ENCODE peak calls at places on chromosomes 1 and 21, in eight cellular contexts. One of them, this sample, is unnamed.

GRCh38 chr1:69929278-69930057 is 275.9 kb downstream of the LRRC40 start:
- DNase-seq in substantia nigra: no peak
- DNase-seq in SJSA1: no peak
- DNase-seq in CD8-positive, alpha-beta memory T cell: no peak
- DNase-seq in lower lobe of right lung: no peak
- DNase-seq in caudate nucleus: no peak
- DNase-seq in GM23248: peak
- DNase-seq in heart left ventricle: no peak
- DNase-seq in this sample: no peak

GRCh38 chr1:111603979-111604378 is 15.6 kb upstream of the RAP1A start:
- DNase-seq in SJSA1: no peak
- DNase-seq in GM23248: no peak
- DNase-seq in heart left ventricle: no peak
- DNase-seq in substantia nigra: peak
- DNase-seq in caudate nucleus: no peak
- DNase-seq in lower lobe of right lung: no peak
- DNase-seq in CD8-positive, alpha-beta memory T cell: peak
- DNase-seq in this sample: peak

GRCh38 chr1:20981903-20982695 is 194.6 kb downstream of the EIF4G3 start:
- DNase-seq in GM23248: peak
- DNase-seq in SJSA1: no peak
- DNase-seq in heart left ventricle: no peak
- DNase-seq in substantia nigra: no peak
- DNase-seq in CD8-positive, alpha-beta memory T cell: no peak
- DNase-seq in lower lobe of right lung: no peak
- DNase-seq in caudate nucleus: no peak
- DNase-seq in this sample: no peak

GRCh38 chr1:59730302-59730701 is 84.4 kb upstream of the HOOK1 start:
- DNase-seq in SJSA1: no peak
- DNase-seq in GM23248: peak
- DNase-seq in CD8-positive, alpha-beta memory T cell: no peak
- DNase-seq in lower lobe of right lung: no peak
- DNase-seq in caudate nucleus: no peak
- DNase-seq in substantia nigra: no peak
- DNase-seq in heart left ventricle: no peak
- DNase-seq in this sample: no peak

GRCh38 chr1:245225267-245225666 is 70.5 kb downstream of the KIF26B start:
- DNase-seq in CD8-positive, alpha-beta memory T cell: no peak
- DNase-seq in SJSA1: no peak
- DNase-seq in lower lobe of right lung: no peak
- DNase-seq in substantia nigra: no peak
- DNase-seq in heart left ventricle: no peak
- DNase-seq in caudate nucleus: no peak
- DNase-seq in GM23248: peak
- DNase-seq in this sample: no peak

GRCh38 chr21:45421071-45421845 is 16.3 kb downstream of the COL18A1 start:
- DNase-seq in heart left ventricle: peak
- DNase-seq in SJSA1: no peak
- DNase-seq in CD8-positive, alpha-beta memory T cell: no peak
- DNase-seq in GM23248: no peak
- DNase-seq in substantia nigra: no peak
- DNase-seq in lower lobe of right lung: peak
- DNase-seq in caudate nucleus: no peak
- DNase-seq in this sample: no peak

GRCh38 chr1:226002667-226003501 is 3.7 kb upstream of the SDE2 start:
- DNase-seq in CD8-positive, alpha-beta memory T cell: no peak
- DNase-seq in caudate nucleus: no peak
- DNase-seq in lower lobe of right lung: peak
- DNase-seq in substantia nigra: peak
- DNase-seq in SJSA1: peak
- DNase-seq in GM23248: peak
- DNase-seq in heart left ventricle: peak
- DNase-seq in this sample: no peak

GRCh38 chr1:228344631-228345072 is 62.0 kb downstream of the TRIM11 start:
- DNase-seq in SJSA1: no peak
- DNase-seq in caudate nucleus: no peak
- DNase-seq in GM23248: no peak
- DNase-seq in heart left ventricle: peak
- DNase-seq in lower lobe of right lung: peak
- DNase-seq in substantia nigra: no peak
- DNase-seq in CD8-positive, alpha-beta memory T cell: no peak
- DNase-seq in this sample: no peak

DNA sequence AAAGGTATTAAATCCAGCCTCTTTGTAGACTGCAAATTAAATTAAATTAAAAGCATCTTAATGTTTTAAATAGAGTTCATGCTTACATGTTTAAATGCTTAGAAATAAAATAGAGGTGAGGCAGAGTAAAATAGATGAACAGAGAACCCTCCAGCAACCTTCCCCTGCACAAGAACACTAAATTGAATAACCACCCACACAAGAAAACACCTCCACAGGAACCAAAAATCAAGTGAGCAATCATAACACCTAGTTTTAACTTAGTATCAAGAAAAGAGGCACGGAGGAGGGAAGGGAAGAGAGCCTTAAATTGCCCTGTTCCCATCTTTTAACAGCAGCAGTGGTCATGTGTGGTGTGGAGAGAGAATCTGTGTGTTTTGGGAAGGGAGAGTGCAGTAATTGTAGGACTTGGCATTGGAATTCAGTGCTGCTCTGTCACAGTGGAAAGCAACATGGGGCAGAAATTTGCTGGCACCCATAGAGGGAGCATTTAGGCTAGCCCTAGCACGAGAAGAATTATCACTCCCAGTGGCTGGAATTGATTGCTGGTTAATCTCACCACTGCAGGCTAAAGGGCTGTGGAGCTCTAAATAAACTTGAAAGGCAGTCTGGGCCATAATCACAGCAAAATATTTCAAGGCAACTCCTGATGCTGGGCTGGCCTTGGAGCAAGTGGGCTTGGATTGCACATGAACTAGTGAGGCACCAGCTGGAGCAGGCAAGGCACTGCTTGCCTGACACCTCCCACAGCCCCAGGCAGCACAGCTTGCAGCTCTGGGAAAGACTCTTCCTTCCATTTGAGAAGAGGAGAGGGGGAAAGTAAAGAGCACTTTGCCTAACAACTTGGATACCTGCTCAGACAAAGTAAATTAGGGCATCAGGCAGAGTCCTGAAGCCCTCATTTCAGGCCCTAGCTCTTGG is 1478.8 kb downstream of the NCAM2 start:
- DNase-seq in heart left ventricle: no peak
- DNase-seq in GM23248: no peak
- DNase-seq in caudate nucleus: no peak
- DNase-seq in SJSA1: no peak
- DNase-seq in CD8-positive, alpha-beta memory T cell: no peak
- DNase-seq in lower lobe of right lung: no peak
- DNase-seq in substantia nigra: no peak
- DNase-seq in this sample: no peak
- H3K27ac ChIP-seq in heart left ventricle: no peak
- H3K27ac ChIP-seq in GM23248: no peak
- H3K27ac ChIP-seq in caudate nucleus: no peak
- H3K27ac ChIP-seq in SJSA1: no peak
- H3K27ac ChIP-seq in CD8-positive, alpha-beta memory T cell: no peak
- H3K27ac ChIP-seq in lower lobe of right lung: no peak
- H3K27ac ChIP-seq in substantia nigra: no peak
- H3K27ac ChIP-seq in this sample: no peak

DNA sequence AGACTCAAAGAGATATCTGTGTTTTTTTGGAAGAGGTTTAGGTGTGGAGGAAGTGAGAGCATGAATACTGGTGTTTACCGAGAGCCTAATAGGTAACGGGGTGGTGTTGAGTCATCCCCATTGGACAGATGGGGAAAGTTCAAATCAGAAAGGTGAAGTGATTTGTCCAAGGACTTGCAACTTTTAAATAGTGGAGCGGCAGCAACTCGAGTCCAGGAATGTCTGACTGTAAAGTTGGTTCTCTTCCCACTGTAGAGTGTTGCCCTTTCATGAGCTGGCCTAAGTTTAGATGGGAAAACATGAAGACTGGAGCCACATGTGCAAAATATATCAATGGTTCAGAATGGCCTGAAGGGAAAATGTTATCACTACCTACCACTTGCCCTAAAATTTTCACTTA is 125.7 kb downstream of the LYPLAL1 start:
- DNase-seq in caudate nucleus: no peak
- DNase-seq in CD8-positive, alpha-beta memory T cell: no peak
- DNase-seq in SJSA1: no peak
- DNase-seq in substantia nigra: no peak
- DNase-seq in lower lobe of right lung: no peak
- DNase-seq in GM23248: peak
- DNase-seq in heart left ventricle: no peak
- DNase-seq in this sample: no peak
- H3K27ac ChIP-seq in caudate nucleus: no peak
- H3K27ac ChIP-seq in CD8-positive, alpha-beta memory T cell: no peak
- H3K27ac ChIP-seq in SJSA1: no peak
- H3K27ac ChIP-seq in substantia nigra: no peak
- H3K27ac ChIP-seq in lower lobe of right lung: no peak
- H3K27ac ChIP-seq in GM23248: no peak
- H3K27ac ChIP-seq in heart left ventricle: no peak
- H3K27ac ChIP-seq in this sample: no peak

GRCh38 chr1:115668579-115668978 is 26.8 kb downstream of the VANGL1 start:
- DNase-seq in heart left ventricle: no peak
- DNase-seq in substantia nigra: no peak
- DNase-seq in CD8-positive, alpha-beta memory T cell: no peak
- DNase-seq in SJSA1: no peak
- DNase-seq in lower lobe of right lung: no peak
- DNase-seq in GM23248: peak
- DNase-seq in caudate nucleus: no peak
- DNase-seq in this sample: no peak

GRCh38 chr1:115666206-115666605 is 24.4 kb downstream of the VANGL1 start:
- DNase-seq in lower lobe of right lung: no peak
- DNase-seq in caudate nucleus: no peak
- DNase-seq in SJSA1: no peak
- DNase-seq in GM23248: no peak
- DNase-seq in heart left ventricle: no peak
- DNase-seq in substantia nigra: no peak
- DNase-seq in CD8-positive, alpha-beta memory T cell: no peak
- DNase-seq in this sample: no peak

GRCh38 chr1:115665746-115666145 is 24.0 kb downstream of the VANGL1 start:
- DNase-seq in lower lobe of right lung: no peak
- DNase-seq in CD8-positive, alpha-beta memory T cell: no peak
- DNase-seq in substantia nigra: no peak
- DNase-seq in SJSA1: no peak
- DNase-seq in caudate nucleus: no peak
- DNase-seq in heart left ventricle: no peak
- DNase-seq in GM23248: no peak
- DNase-seq in this sample: no peak

GRCh38 chr1:115665319-115665718 is 23.5 kb downstream of the VANGL1 start:
- DNase-seq in GM23248: no peak
- DNase-seq in caudate nucleus: no peak
- DNase-seq in substantia nigra: no peak
- DNase-seq in heart left ventricle: no peak
- DNase-seq in lower lobe of right lung: no peak
- DNase-seq in CD8-positive, alpha-beta memory T cell: no peak
- DNase-seq in SJSA1: no peak
- DNase-seq in this sample: no peak

DNA sequence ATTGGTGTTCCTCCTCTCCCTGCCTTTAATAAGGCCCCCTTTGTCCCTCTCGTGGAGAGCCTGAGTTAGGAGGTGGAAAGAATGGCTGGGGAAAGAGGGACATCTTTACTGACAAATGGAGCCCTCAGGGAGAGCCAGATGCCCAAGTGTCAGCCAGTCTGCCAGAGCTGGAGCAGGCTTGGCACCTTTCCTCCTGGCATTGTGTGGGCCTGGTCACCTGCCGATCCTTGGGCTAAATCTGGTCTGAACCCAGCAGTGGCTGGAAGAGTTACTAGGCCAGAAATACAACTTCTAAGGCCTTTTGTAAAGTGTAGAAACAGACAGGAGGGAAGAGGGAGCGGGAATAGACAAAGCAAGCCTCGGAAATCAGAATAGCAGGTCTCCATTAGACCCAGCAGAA is 24.9 kb downstream of the VANGL1 start:
- DNase-seq in heart left ventricle: peak
- DNase-seq in substantia nigra: peak
- DNase-seq in CD8-positive, alpha-beta memory T cell: no peak
- DNase-seq in caudate nucleus: no peak
- DNase-seq in GM23248: no peak
- DNase-seq in lower lobe of right lung: no peak
- DNase-seq in SJSA1: no peak
- DNase-seq in this sample: no peak
- H3K27ac ChIP-seq in heart left ventricle: no peak
- H3K27ac ChIP-seq in substantia nigra: no peak
- H3K27ac ChIP-seq in CD8-positive, alpha-beta memory T cell: no peak
- H3K27ac ChIP-seq in caudate nucleus: peak
- H3K27ac ChIP-seq in GM23248: no peak
- H3K27ac ChIP-seq in lower lobe of right lung: no peak
- H3K27ac ChIP-seq in SJSA1: no peak
- H3K27ac ChIP-seq in this sample: no peak

GRCh38 chr1:2236695-2237677 is 8.9 kb downstream of the SKI start:
- DNase-seq in substantia nigra: no peak
- DNase-seq in GM23248: peak
- DNase-seq in lower lobe of right lung: no peak
- DNase-seq in caudate nucleus: no peak
- DNase-seq in heart left ventricle: no peak
- DNase-seq in CD8-positive, alpha-beta memory T cell: peak
- DNase-seq in SJSA1: peak
- DNase-seq in this sample: peak

GRCh38 chr1:2234762-2235113 is 6.6 kb downstream of the SKI start:
- DNase-seq in GM23248: no peak
- DNase-seq in SJSA1: peak
- DNase-seq in caudate nucleus: no peak
- DNase-seq in lower lobe of right lung: peak
- DNase-seq in CD8-positive, alpha-beta memory T cell: no peak
- DNase-seq in heart left ventricle: no peak
- DNase-seq in substantia nigra: no peak
- DNase-seq in this sample: peak

GRCh38 chr1:2233997-2234761 is 6.1 kb downstream of the SKI start:
- DNase-seq in caudate nucleus: peak
- DNase-seq in CD8-positive, alpha-beta memory T cell: peak
- DNase-seq in substantia nigra: peak
- DNase-seq in GM23248: peak
- DNase-seq in SJSA1: peak
- DNase-seq in lower lobe of right lung: peak
- DNase-seq in heart left ventricle: peak
- DNase-seq in this sample: peak

GRCh38 chr1:2233468-2233867 is 5.3 kb downstream of the SKI start:
- DNase-seq in CD8-positive, alpha-beta memory T cell: no peak
- DNase-seq in heart left ventricle: no peak
- DNase-seq in caudate nucleus: no peak
- DNase-seq in lower lobe of right lung: no peak
- DNase-seq in substantia nigra: no peak
- DNase-seq in GM23248: peak
- DNase-seq in SJSA1: peak
- DNase-seq in this sample: no peak

DNA sequence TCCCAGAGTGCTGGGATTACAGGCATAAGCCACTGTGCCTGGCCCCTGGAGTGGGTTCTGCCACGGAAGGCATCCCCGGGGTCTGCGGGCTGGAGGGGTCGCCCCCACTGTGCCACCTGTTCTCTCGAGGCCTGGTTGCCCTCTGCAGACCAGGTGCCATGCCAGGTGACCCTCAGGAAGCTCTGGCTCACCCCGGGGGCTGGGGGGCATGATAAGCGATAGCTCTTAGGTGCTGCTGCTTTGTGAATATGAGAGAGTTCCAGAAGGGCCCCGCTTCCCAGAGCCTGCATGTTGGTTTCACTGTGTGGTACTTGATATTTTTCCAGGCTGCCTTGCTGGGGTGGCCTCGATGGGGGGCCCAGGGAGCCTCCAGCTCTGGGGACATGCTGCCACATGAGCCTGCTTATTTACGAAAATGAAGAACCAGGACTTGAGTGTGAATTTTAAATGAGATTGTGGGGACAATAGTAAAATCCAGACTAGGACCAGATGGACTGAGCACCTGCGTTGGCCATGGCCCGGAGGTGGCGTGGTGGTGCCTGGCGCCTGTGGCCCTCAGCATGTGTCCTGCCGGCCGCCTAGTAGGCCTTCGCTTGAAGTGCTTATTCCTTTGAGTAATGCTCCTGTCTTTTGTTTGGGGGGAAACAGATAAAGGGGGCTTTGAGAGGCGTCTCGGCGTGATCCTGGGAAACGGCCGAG is 7.3 kb downstream of the SKI start:
- DNase-seq in substantia nigra: no peak
- DNase-seq in SJSA1: peak
- DNase-seq in caudate nucleus: no peak
- DNase-seq in heart left ventricle: no peak
- DNase-seq in GM23248: no peak
- DNase-seq in lower lobe of right lung: no peak
- DNase-seq in CD8-positive, alpha-beta memory T cell: no peak
- DNase-seq in this sample: no peak
- H3K27ac ChIP-seq in substantia nigra: peak
- H3K27ac ChIP-seq in SJSA1: no peak
- H3K27ac ChIP-seq in caudate nucleus: peak
- H3K27ac ChIP-seq in heart left ventricle: peak
- H3K27ac ChIP-seq in GM23248: peak
- H3K27ac ChIP-seq in lower lobe of right lung: peak
- H3K27ac ChIP-seq in CD8-positive, alpha-beta memory T cell: no peak
- H3K27ac ChIP-seq in this sample: peak

This sample was measured in CD4-positive, alpha-beta T cell.